ENCODE peak calls at places on chromosomes 1 and 21, in nine cellular contexts. Q, D, G, M, Y, T, H, B and X are unnamed samples.

GRCh38 chr21:42310411-42311001 is 4.7 kb downstream of the TFF3 start:
- DNase-seq in Q (no peak), D (no peak), G (no peak), M (no peak), Y (no peak), T (no peak), H (no peak), B (no peak), X (no peak)

GRCh38 chr1:184567648-184568047 is 180.8 kb downstream of the C1orf21 start:
- DNase-seq in Q (no peak), D (no peak), G (no peak), M (peak), Y (no peak), T (no peak), H (no peak), B (no peak), X (no peak)

GRCh38 chr21:41597227-41597626 is 89.3 kb upstream of the TMPRSS2 start:
- DNase-seq in Q (no peak), D (no peak), G (no peak), M (no peak), Y (no peak), T (no peak), H (no peak), B (no peak), X (no peak)

GRCh38 chr1:111704776-111705175 is 34.4 kb downstream of the INKA2 start:
- DNase-seq in Q (no peak), D (no peak), G (no peak), M (no peak), Y (no peak), T (no peak), H (no peak), B (no peak), X (no peak)

GRCh38 chr1:61524206-61524605 is 200.7 kb downstream of the TM2D1 start:
- DNase-seq in Q (no peak), D (no peak), G (no peak), M (no peak), Y (no peak), T (no peak), H (no peak), B (no peak), X (no peak)

GRCh38 chr1:74005533-74005932 is 192.4 kb downstream of the LRRIQ3 start:
- DNase-seq in Q (no peak), D (no peak), G (no peak), M (no peak), Y (no peak), T (no peak), H (no peak), B (no peak), X (no peak)

GRCh38 chr1:29120955-29121485 is 2.7 kb downstream of the TMEM200B start:
- DNase-seq in Q (no peak), D (peak), G (peak), M (no peak), Y (peak), T (peak), H (peak), B (peak), X (peak)

GRCh38 chr1:59083946-59084865 is 212.7 kb upstream of the FGGY start:
- DNase-seq in Q (no peak), D (no peak), G (peak), M (no peak), Y (no peak), T (peak), H (no peak), B (no peak), X (no peak)

GRCh38 chr1:228316589-228317387 is 89.8 kb downstream of the TRIM11 start:
- DNase-seq in Q (no peak), D (no peak), G (peak), M (no peak), Y (peak), T (no peak), H (peak), B (peak), X (no peak)

GRCh38 chr1:205920159-205920558 is 23.1 kb downstream of the SLC26A9 start:
- DNase-seq in Q (no peak), D (no peak), G (peak), M (no peak), Y (peak), T (peak), H (no peak), B (peak), X (no peak)

GRCh38 chr1:243973169-243973568 is 77.9 kb upstream of the ZBTB18 start:
- DNase-seq in Q (no peak), D (no peak), G (no peak), M (no peak), Y (no peak), T (no peak), H (no peak), B (no peak), X (no peak)

GRCh38 chr21:43812139-43812821 is 22.9 kb downstream of the RRP1 start:
- DNase-seq in Q (peak), D (no peak), G (no peak), M (no peak), Y (no peak), T (peak), H (no peak), B (peak), X (no peak)

GRCh38 chr1:53367503-53368313 is 39.8 kb upstream of the LRP8 start:
- DNase-seq in Q (no peak), D (peak), G (peak), M (no peak), Y (peak), T (no peak), H (no peak), B (no peak), X (no peak)

GRCh38 chr21:41761211-41762181 is 5.4 kb downstream of the RIPK4 start:
- DNase-seq in Q (no peak), D (no peak), G (no peak), M (no peak), Y (no peak), T (peak), H (peak), B (peak), X (no peak)

GRCh38 chr1:226364129-226364899 is 43.6 kb downstream of the PARP1 start:
- DNase-seq in Q (no peak), D (no peak), G (no peak), M (no peak), Y (no peak), T (peak), H (no peak), B (no peak), X (no peak)

GRCh38 chr1:28860332-28861073 is 48.5 kb downstream of the OPRD1 start:
- DNase-seq in Q (peak), D (no peak), G (no peak), M (no peak), Y (no peak), T (peak), H (no peak), B (no peak), X (no peak)

GRCh38 chr1:91529856-91530255 is 29.2 kb downstream of the CDC7 start:
- DNase-seq in Q (no peak), D (no peak), G (no peak), M (no peak), Y (no peak), T (peak), H (no peak), B (no peak), X (peak)

GRCh38 chr1:32884726-32885125 is 1.6 kb upstream of the HPCA start:
- DNase-seq in Q (peak), D (no peak), G (no peak), M (no peak), Y (no peak), T (no peak), H (no peak), B (no peak), X (no peak)

GRCh38 chr21:34335316-34335715 is 28.5 kb upstream of the KCNE2 start:
- DNase-seq in Q (no peak), D (no peak), G (no peak), M (peak), Y (no peak), T (no peak), H (no peak), B (no peak), X (peak)

GRCh38 chr1:11793819-11794218 is 11.9 kb downstream of the MTHFR start:
- DNase-seq in Q (no peak), D (no peak), G (no peak), M (no peak), Y (no peak), T (no peak), H (no peak), B (no peak), X (no peak)

GRCh38 chr21:43835061-43835460 is 30.0 kb upstream of the AGPAT3 start:
- DNase-seq in Q (no peak), D (no peak), G (no peak), M (no peak), Y (no peak), T (no peak), H (no peak), B (no peak), X (peak)

GRCh38 chr1:29800522-29800956 is 564.2 kb downstream of the PTPRU start:
- DNase-seq in Q (no peak), D (no peak), G (no peak), M (no peak), Y (no peak), T (no peak), H (no peak), B (no peak), X (no peak)

GRCh38 chr1:111736548-111737215 is 2.5 kb downstream of the INKA2 start:
- DNase-seq in Q (peak), D (no peak), G (no peak), M (no peak), Y (no peak), T (peak), H (no peak), B (no peak), X (peak)

GRCh38 chr1:206909883-206910318 is 11.8 kb downstream of the FCMR start:
- DNase-seq in Q (no peak), D (no peak), G (no peak), M (no peak), Y (no peak), T (peak), H (no peak), B (no peak), X (no peak)

GRCh38 chr1:40143891-40144575 is 17.2 kb upstream of the RLF start:
- DNase-seq in Q (peak), D (peak), G (peak), M (no peak), Y (peak), T (peak), H (peak), B (no peak), X (peak)

GRCh38 chr1:84839544-84839943 is 53.5 kb downstream of the LPAR3 start:
- DNase-seq in Q (no peak), D (no peak), G (no peak), M (no peak), Y (no peak), T (no peak), H (no peak), B (no peak), X (no peak)